ENCODE peak calls at places on chromosomes 1 and 21, in six cellular contexts. X is HCT116, O is K562, T is H1, S is A549, Q is HepG2. B is an unnamed sample.

GRCh38 chr21:37136261-37136660 is 63.2 kb downstream of the TTC3 start:
- DNase-seq in X (no peak), O (no peak), T (no peak), S (no peak), Q (no peak), B (no peak)

GRCh38 chr1:39378377-39378776 is 113.1 kb upstream of the BMP8A start:
- DNase-seq in X (no peak), O (peak), T (no peak), S (peak), Q (peak), B (peak)

GRCh38 chr1:225653463-225654276 is 747 bp upstream of the ENAH start:
- DNase-seq in X (no peak), O (no peak), T (no peak), S (peak), Q (peak), B (peak)

GRCh38 chr1:36411674-36412648 is 14.3 kb upstream of the LSM10 start:
- DNase-seq in X (no peak), O (peak), T (no peak), S (no peak), Q (peak), B (peak)

GRCh38 chr1:39754906-39755504 is 16.1 kb downstream of the OXCT2 start:
- DNase-seq in X (no peak), O (no peak), T (no peak), S (no peak), Q (no peak), B (no peak)

GRCh38 chr1:22453181-22453580 is 1.5 kb downstream of the ZBTB40 start:
- DNase-seq in X (no peak), O (no peak), T (no peak), S (no peak), Q (no peak), B (no peak)

GRCh38 chr1:205692406-205692805 is 12.1 kb upstream of the SLC45A3 start:
- DNase-seq in X (no peak), O (no peak), T (no peak), S (no peak), Q (no peak), B (no peak)

GRCh38 chr1:180112979-180113650 is 41.6 kb upstream of the QSOX1 start:
- DNase-seq in X (no peak), O (no peak), T (no peak), S (no peak), Q (no peak), B (no peak)

GRCh38 chr1:161139765-161140164 is 7.3 kb upstream of the DEDD start:
- DNase-seq in X (no peak), O (no peak), T (no peak), S (peak), Q (peak), B (peak)

GRCh38 chr1:234656981-234657651 is 47.1 kb upstream of the IRF2BP2 start:
- DNase-seq in X (peak), O (no peak), T (no peak), S (peak), Q (peak), B (peak)

GRCh38 chr21:41768371-41769042 is 1.7 kb upstream of the RIPK4 start:
- DNase-seq in X (peak), O (no peak), T (no peak), S (no peak), Q (peak), B (peak)

GRCh38 chr1:172549621-172550280 is 16.8 kb downstream of the SUCO start:
- DNase-seq in X (no peak), O (no peak), T (no peak), S (no peak), Q (no peak), B (no peak)

DNA sequence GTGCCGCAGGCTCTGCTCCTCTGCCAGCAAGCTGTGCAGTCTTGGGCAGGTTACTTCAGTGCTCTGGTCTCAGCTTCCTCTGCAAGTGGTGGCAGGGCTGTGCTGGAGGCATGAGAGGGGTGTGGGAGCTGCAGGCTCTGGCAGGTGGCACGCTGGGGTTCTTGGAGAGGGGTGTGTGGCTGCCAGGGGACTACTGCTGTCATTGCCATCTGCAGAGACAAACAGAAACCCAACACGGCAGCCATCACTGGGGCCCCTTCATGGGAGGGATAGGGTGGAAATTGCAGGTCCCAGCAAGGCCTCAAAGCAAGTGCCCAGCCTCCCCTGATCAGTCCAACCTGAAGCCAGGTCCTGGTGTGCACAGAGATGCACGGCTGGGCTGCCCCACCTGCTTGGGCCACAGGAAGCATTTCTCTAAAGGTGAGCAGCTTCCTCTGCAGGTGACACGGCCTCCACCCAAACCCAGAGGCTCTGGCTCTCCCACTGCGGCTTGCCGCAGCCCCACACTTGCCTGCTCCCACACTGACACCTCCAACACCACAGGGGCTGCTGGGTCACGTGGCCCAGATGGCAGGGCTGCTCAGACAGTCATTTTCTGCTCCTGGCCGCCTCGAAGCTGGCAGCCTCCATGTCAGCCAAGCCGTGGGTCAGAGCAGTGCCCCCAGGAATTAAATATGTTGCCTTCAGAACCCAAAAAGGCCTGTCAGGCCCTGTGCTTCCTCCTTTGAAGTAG is 4.1 kb upstream of the COL6A2 start:
- DNase-seq in X (no peak), O (no peak), T (no peak), S (no peak), Q (no peak), B (no peak)
- TF ChIP-seq POLR2A in X (no peak), O (no peak), T (no peak), S (no peak), Q (no peak), B (no peak)

DNA sequence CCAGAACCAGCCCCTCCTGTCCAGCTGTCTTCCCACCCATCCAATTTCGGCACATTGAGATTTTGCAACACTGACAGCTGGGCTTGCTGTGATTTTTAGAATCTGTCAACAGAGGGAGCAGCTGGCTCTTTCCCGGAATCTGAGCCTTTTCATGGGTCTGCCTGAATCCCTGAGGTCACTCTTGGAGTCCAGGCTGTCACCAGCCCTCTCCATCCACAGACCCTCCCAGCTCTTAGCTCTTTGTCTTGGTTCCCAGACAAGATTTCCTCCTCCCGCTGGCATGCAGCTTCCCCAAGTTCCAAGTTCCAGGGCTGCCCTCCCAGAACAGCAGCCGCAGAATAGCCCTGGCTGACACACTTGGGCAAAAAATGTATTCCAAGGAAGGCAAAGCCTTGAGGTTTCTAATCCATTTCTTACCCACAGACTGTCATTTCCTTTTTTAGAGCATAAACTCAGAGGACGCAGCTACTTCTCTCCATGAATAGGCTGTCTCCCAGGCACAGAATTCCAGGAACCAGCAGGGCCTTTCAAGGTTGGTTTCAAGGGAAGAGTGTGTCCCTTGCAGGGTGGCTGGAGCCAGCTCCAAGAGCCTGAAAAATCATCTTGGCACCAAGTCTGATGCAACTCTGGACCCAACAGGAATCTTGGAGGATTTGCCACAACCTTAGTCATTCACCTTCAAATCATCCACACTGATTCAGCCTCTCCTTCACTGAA is 7.1 kb upstream of the TMEM61 start:
- DNase-seq in X (peak), O (no peak), T (no peak), S (peak), Q (peak), B (no peak)
- TF ChIP-seq MAX in X (no peak), O (no peak), T (no peak), S (no peak), Q (no peak), B (no peak)

GRCh38 chr1:52697795-52698674 is at the start of gene COA7:
- DNase-seq in X (peak), O (peak), T (no peak), S (peak), Q (peak), B (peak)
- TF ChIP-seq POLR2A in X (peak), O (peak), T (peak), S (peak), Q (peak), B (peak)

GRCh38 chr1:78586572-78586971 is 33.7 kb upstream of the IFI44L start:
- DNase-seq in X (no peak), O (no peak), T (no peak), S (no peak), Q (no peak), B (no peak)
- TF ChIP-seq MAX in X (no peak), O (no peak), T (no peak), S (no peak), Q (no peak), B (no peak)